ENCODE peak calls at places on chromosomes 6 and 20, in four cellular contexts. One of them, this sample, is unnamed.

GRCh38 chr20:24194133-24194532 is 205.6 kb upstream of the GGTLC1 start:
- DNase-seq in GM20000: no peak
- DNase-seq in AG04450: no peak
- DNase-seq in stimulated activated naive CD8-positive, alpha-beta T cell treated with anti-CD3 and anti-CD28 coated beads, Interleukin-15, Interleukin-2, amounts not matched to agents 100 U/mL and 50 U/mL, for 24 hours: no peak
- DNase-seq in this sample: no peak

GRCh38 chr6:5751525-5752252 is 255.0 kb downstream of the NRN1 start:
- DNase-seq in GM20000: no peak
- DNase-seq in AG04450: no peak
- DNase-seq in stimulated activated naive CD8-positive, alpha-beta T cell treated with anti-CD3 and anti-CD28 coated beads, Interleukin-15, Interleukin-2, amounts not matched to agents 100 U/mL and 50 U/mL, for 24 hours: no peak
- DNase-seq in this sample: no peak

GRCh38 chr6:170222498-170223471 is 68.1 kb downstream of the DLL1 start:
- DNase-seq in GM20000: no peak
- DNase-seq in AG04450: no peak
- DNase-seq in stimulated activated naive CD8-positive, alpha-beta T cell treated with anti-CD3 and anti-CD28 coated beads, Interleukin-15, Interleukin-2, amounts not matched to agents 100 U/mL and 50 U/mL, for 24 hours: peak
- DNase-seq in this sample: no peak

GRCh38 chr6:13614126-13614925 is 809 bp upstream of the NOL7 start:
- DNase-seq in GM20000: no peak
- DNase-seq in AG04450: no peak
- DNase-seq in stimulated activated naive CD8-positive, alpha-beta T cell treated with anti-CD3 and anti-CD28 coated beads, Interleukin-15, Interleukin-2, amounts not matched to agents 100 U/mL and 50 U/mL, for 24 hours: peak
- DNase-seq in this sample: no peak

GRCh38 chr20:53611449-53611894 is 17.8 kb upstream of the ZNF217 start:
- DNase-seq in GM20000: no peak
- DNase-seq in AG04450: peak
- DNase-seq in stimulated activated naive CD8-positive, alpha-beta T cell treated with anti-CD3 and anti-CD28 coated beads, Interleukin-15, Interleukin-2, amounts not matched to agents 100 U/mL and 50 U/mL, for 24 hours: no peak
- DNase-seq in this sample: no peak

GRCh38 chr6:36961441-36962430 is 7.2 kb downstream of the PI16 start:
- DNase-seq in GM20000: no peak
- DNase-seq in AG04450: no peak
- DNase-seq in stimulated activated naive CD8-positive, alpha-beta T cell treated with anti-CD3 and anti-CD28 coated beads, Interleukin-15, Interleukin-2, amounts not matched to agents 100 U/mL and 50 U/mL, for 24 hours: no peak
- DNase-seq in this sample: no peak

GRCh38 chr6:157106487-157106886 is 216.8 kb downstream of the TMEM242 start:
- DNase-seq in GM20000: no peak
- DNase-seq in AG04450: no peak
- DNase-seq in stimulated activated naive CD8-positive, alpha-beta T cell treated with anti-CD3 and anti-CD28 coated beads, Interleukin-15, Interleukin-2, amounts not matched to agents 100 U/mL and 50 U/mL, for 24 hours: no peak
- DNase-seq in this sample: no peak

GRCh38 chr20:48051810-48052491 is 266.7 kb upstream of the SULF2 start:
- DNase-seq in GM20000: no peak
- DNase-seq in AG04450: no peak
- DNase-seq in stimulated activated naive CD8-positive, alpha-beta T cell treated with anti-CD3 and anti-CD28 coated beads, Interleukin-15, Interleukin-2, amounts not matched to agents 100 U/mL and 50 U/mL, for 24 hours: no peak
- DNase-seq in this sample: no peak

GRCh38 chr20:54065601-54066038 is 4.8 kb downstream of the BCAS1 start:
- DNase-seq in GM20000: no peak
- DNase-seq in AG04450: no peak
- DNase-seq in stimulated activated naive CD8-positive, alpha-beta T cell treated with anti-CD3 and anti-CD28 coated beads, Interleukin-15, Interleukin-2, amounts not matched to agents 100 U/mL and 50 U/mL, for 24 hours: no peak
- DNase-seq in this sample: no peak

GRCh38 chr6:148962854-148963515 is 216.2 kb downstream of the UST start:
- DNase-seq in GM20000: no peak
- DNase-seq in AG04450: no peak
- DNase-seq in stimulated activated naive CD8-positive, alpha-beta T cell treated with anti-CD3 and anti-CD28 coated beads, Interleukin-15, Interleukin-2, amounts not matched to agents 100 U/mL and 50 U/mL, for 24 hours: no peak
- DNase-seq in this sample: no peak

GRCh38 chr6:111957623-111958315 is 84.5 kb upstream of the FYN start:
- DNase-seq in GM20000: no peak
- DNase-seq in AG04450: no peak
- DNase-seq in stimulated activated naive CD8-positive, alpha-beta T cell treated with anti-CD3 and anti-CD28 coated beads, Interleukin-15, Interleukin-2, amounts not matched to agents 100 U/mL and 50 U/mL, for 24 hours: no peak
- DNase-seq in this sample: no peak

GRCh38 chr20:31785089-31785488 is 34.1 kb upstream of the MYLK2 start:
- DNase-seq in GM20000: no peak
- DNase-seq in AG04450: no peak
- DNase-seq in stimulated activated naive CD8-positive, alpha-beta T cell treated with anti-CD3 and anti-CD28 coated beads, Interleukin-15, Interleukin-2, amounts not matched to agents 100 U/mL and 50 U/mL, for 24 hours: no peak
- DNase-seq in this sample: no peak

GRCh38 chr20:33554914-33555420 is 65.1 kb downstream of the CBFA2T2 start:
- DNase-seq in GM20000: peak
- DNase-seq in AG04450: peak
- DNase-seq in stimulated activated naive CD8-positive, alpha-beta T cell treated with anti-CD3 and anti-CD28 coated beads, Interleukin-15, Interleukin-2, amounts not matched to agents 100 U/mL and 50 U/mL, for 24 hours: no peak
- DNase-seq in this sample: peak

GRCh38 chr6:126228001-126228791 is 111.7 kb upstream of the CENPW start:
- DNase-seq in GM20000: no peak
- DNase-seq in AG04450: no peak
- DNase-seq in stimulated activated naive CD8-positive, alpha-beta T cell treated with anti-CD3 and anti-CD28 coated beads, Interleukin-15, Interleukin-2, amounts not matched to agents 100 U/mL and 50 U/mL, for 24 hours: no peak
- DNase-seq in this sample: no peak

GRCh38 chr6:7939186-7939863 is 28.7 kb upstream of the TXNDC5 start:
- DNase-seq in GM20000: no peak
- DNase-seq in AG04450: no peak
- DNase-seq in stimulated activated naive CD8-positive, alpha-beta T cell treated with anti-CD3 and anti-CD28 coated beads, Interleukin-15, Interleukin-2, amounts not matched to agents 100 U/mL and 50 U/mL, for 24 hours: no peak
- DNase-seq in this sample: no peak

GRCh38 chr6:100592929-100593328 is 128.2 kb upstream of the SIM1 start:
- DNase-seq in GM20000: no peak
- DNase-seq in AG04450: no peak
- DNase-seq in stimulated activated naive CD8-positive, alpha-beta T cell treated with anti-CD3 and anti-CD28 coated beads, Interleukin-15, Interleukin-2, amounts not matched to agents 100 U/mL and 50 U/mL, for 24 hours: no peak
- DNase-seq in this sample: peak

GRCh38 chr20:58173930-58174707 is 54.3 kb downstream of the ANKRD60 start:
- DNase-seq in GM20000: no peak
- DNase-seq in AG04450: no peak
- DNase-seq in stimulated activated naive CD8-positive, alpha-beta T cell treated with anti-CD3 and anti-CD28 coated beads, Interleukin-15, Interleukin-2, amounts not matched to agents 100 U/mL and 50 U/mL, for 24 hours: no peak
- DNase-seq in this sample: no peak

GRCh38 chr20:18057106-18057993 is at the start of gene OVOL2:
- DNase-seq in GM20000: peak
- DNase-seq in AG04450: no peak
- DNase-seq in stimulated activated naive CD8-positive, alpha-beta T cell treated with anti-CD3 and anti-CD28 coated beads, Interleukin-15, Interleukin-2, amounts not matched to agents 100 U/mL and 50 U/mL, for 24 hours: peak
- DNase-seq in this sample: no peak

GRCh38 chr6:122869437-122870024 is 80.5 kb downstream of the SMPDL3A start:
- DNase-seq in GM20000: peak
- DNase-seq in AG04450: peak
- DNase-seq in stimulated activated naive CD8-positive, alpha-beta T cell treated with anti-CD3 and anti-CD28 coated beads, Interleukin-15, Interleukin-2, amounts not matched to agents 100 U/mL and 50 U/mL, for 24 hours: no peak
- DNase-seq in this sample: no peak

GRCh38 chr20:50915424-50915823 is 15.8 kb downstream of the ADNP start:
- DNase-seq in GM20000: no peak
- DNase-seq in AG04450: no peak
- DNase-seq in stimulated activated naive CD8-positive, alpha-beta T cell treated with anti-CD3 and anti-CD28 coated beads, Interleukin-15, Interleukin-2, amounts not matched to agents 100 U/mL and 50 U/mL, for 24 hours: no peak
- DNase-seq in this sample: no peak

GRCh38 chr20:33249456-33249855 is 13.7 kb downstream of the BPIFA1 start:
- DNase-seq in GM20000: no peak
- DNase-seq in AG04450: no peak
- DNase-seq in stimulated activated naive CD8-positive, alpha-beta T cell treated with anti-CD3 and anti-CD28 coated beads, Interleukin-15, Interleukin-2, amounts not matched to agents 100 U/mL and 50 U/mL, for 24 hours: no peak
- DNase-seq in this sample: no peak

GRCh38 chr6:17583811-17584210 is 16.3 kb upstream of the FAM8A1 start:
- DNase-seq in GM20000: no peak
- DNase-seq in AG04450: peak
- DNase-seq in stimulated activated naive CD8-positive, alpha-beta T cell treated with anti-CD3 and anti-CD28 coated beads, Interleukin-15, Interleukin-2, amounts not matched to agents 100 U/mL and 50 U/mL, for 24 hours: no peak
- DNase-seq in this sample: no peak